ENCODE peak calls at places on chromosomes 3 and 15, in six cellular contexts. One of them, this sample, is unnamed.

GRCh38 chr15:64892850-64893403 is 18.8 kb upstream of the ANKDD1A start:
- DNase-seq in tibial artery: no peak
- DNase-seq in CD8-positive, alpha-beta T cell: peak
- DNase-seq in PC-9: no peak
- DNase-seq in coronary artery: no peak
- DNase-seq in neural progenitor cell: no peak
- DNase-seq in this sample: no peak

GRCh38 chr3:132135628-132136333 is 101.0 kb upstream of the CPNE4 start:
- DNase-seq in PC-9: peak
- DNase-seq in neural progenitor cell: peak
- DNase-seq in coronary artery: no peak
- DNase-seq in tibial artery: no peak
- DNase-seq in CD8-positive, alpha-beta T cell: no peak
- DNase-seq in this sample: peak

GRCh38 chr15:65066635-65067333 is 1.0 kb downstream of the RASL12 start:
- DNase-seq in PC-9: no peak
- DNase-seq in coronary artery: no peak
- DNase-seq in CD8-positive, alpha-beta T cell: no peak
- DNase-seq in tibial artery: peak
- DNase-seq in neural progenitor cell: peak
- DNase-seq in this sample: no peak

GRCh38 chr3:147361671-147362420 is 44.5 kb downstream of the ZIC4 start:
- DNase-seq in PC-9: no peak
- DNase-seq in CD8-positive, alpha-beta T cell: no peak
- DNase-seq in tibial artery: no peak
- DNase-seq in neural progenitor cell: peak
- DNase-seq in coronary artery: no peak
- DNase-seq in this sample: no peak

GRCh38 chr3:4994823-4995499 is 15.7 kb downstream of the BHLHE40 start:
- DNase-seq in tibial artery: peak
- DNase-seq in neural progenitor cell: no peak
- DNase-seq in coronary artery: peak
- DNase-seq in PC-9: peak
- DNase-seq in CD8-positive, alpha-beta T cell: no peak
- DNase-seq in this sample: peak

GRCh38 chr3:67605377-67605776 is 49.0 kb downstream of the SUCLG2 start:
- DNase-seq in coronary artery: no peak
- DNase-seq in tibial artery: no peak
- DNase-seq in CD8-positive, alpha-beta T cell: no peak
- DNase-seq in neural progenitor cell: no peak
- DNase-seq in PC-9: peak
- DNase-seq in this sample: peak

GRCh38 chr15:95174281-95174680 is 942.9 kb downstream of the MCTP2 start:
- DNase-seq in neural progenitor cell: peak
- DNase-seq in CD8-positive, alpha-beta T cell: no peak
- DNase-seq in tibial artery: peak
- DNase-seq in PC-9: no peak
- DNase-seq in coronary artery: no peak
- DNase-seq in this sample: no peak

GRCh38 chr15:25863067-25863967 is at the start of gene ATP10A:
- DNase-seq in neural progenitor cell: peak
- DNase-seq in PC-9: no peak
- DNase-seq in coronary artery: no peak
- DNase-seq in tibial artery: peak
- DNase-seq in CD8-positive, alpha-beta T cell: peak
- DNase-seq in this sample: no peak

GRCh38 chr3:37768107-37768809 is 93.4 kb upstream of the CTDSPL start:
- DNase-seq in tibial artery: no peak
- DNase-seq in PC-9: no peak
- DNase-seq in neural progenitor cell: no peak
- DNase-seq in coronary artery: no peak
- DNase-seq in CD8-positive, alpha-beta T cell: no peak
- DNase-seq in this sample: no peak

GRCh38 chr3:153284282-153284938 is 122.4 kb downstream of the RAP2B start:
- DNase-seq in CD8-positive, alpha-beta T cell: peak
- DNase-seq in neural progenitor cell: no peak
- DNase-seq in PC-9: peak
- DNase-seq in tibial artery: peak
- DNase-seq in coronary artery: no peak
- DNase-seq in this sample: peak

GRCh38 chr3:56970401-56971002 is 90.0 kb upstream of the SPATA12 start:
- DNase-seq in neural progenitor cell: no peak
- DNase-seq in PC-9: no peak
- DNase-seq in coronary artery: no peak
- DNase-seq in CD8-positive, alpha-beta T cell: no peak
- DNase-seq in tibial artery: no peak
- DNase-seq in this sample: no peak

GRCh38 chr3:73448761-73449290 is 175.9 kb downstream of the PDZRN3 start:
- DNase-seq in neural progenitor cell: no peak
- DNase-seq in PC-9: no peak
- DNase-seq in CD8-positive, alpha-beta T cell: no peak
- DNase-seq in coronary artery: no peak
- DNase-seq in tibial artery: no peak
- DNase-seq in this sample: no peak

GRCh38 chr15:66760358-66760967 is 58.4 kb downstream of the SMAD6 start:
- DNase-seq in coronary artery: no peak
- DNase-seq in neural progenitor cell: no peak
- DNase-seq in tibial artery: no peak
- DNase-seq in PC-9: no peak
- DNase-seq in CD8-positive, alpha-beta T cell: no peak
- DNase-seq in this sample: no peak

DNA sequence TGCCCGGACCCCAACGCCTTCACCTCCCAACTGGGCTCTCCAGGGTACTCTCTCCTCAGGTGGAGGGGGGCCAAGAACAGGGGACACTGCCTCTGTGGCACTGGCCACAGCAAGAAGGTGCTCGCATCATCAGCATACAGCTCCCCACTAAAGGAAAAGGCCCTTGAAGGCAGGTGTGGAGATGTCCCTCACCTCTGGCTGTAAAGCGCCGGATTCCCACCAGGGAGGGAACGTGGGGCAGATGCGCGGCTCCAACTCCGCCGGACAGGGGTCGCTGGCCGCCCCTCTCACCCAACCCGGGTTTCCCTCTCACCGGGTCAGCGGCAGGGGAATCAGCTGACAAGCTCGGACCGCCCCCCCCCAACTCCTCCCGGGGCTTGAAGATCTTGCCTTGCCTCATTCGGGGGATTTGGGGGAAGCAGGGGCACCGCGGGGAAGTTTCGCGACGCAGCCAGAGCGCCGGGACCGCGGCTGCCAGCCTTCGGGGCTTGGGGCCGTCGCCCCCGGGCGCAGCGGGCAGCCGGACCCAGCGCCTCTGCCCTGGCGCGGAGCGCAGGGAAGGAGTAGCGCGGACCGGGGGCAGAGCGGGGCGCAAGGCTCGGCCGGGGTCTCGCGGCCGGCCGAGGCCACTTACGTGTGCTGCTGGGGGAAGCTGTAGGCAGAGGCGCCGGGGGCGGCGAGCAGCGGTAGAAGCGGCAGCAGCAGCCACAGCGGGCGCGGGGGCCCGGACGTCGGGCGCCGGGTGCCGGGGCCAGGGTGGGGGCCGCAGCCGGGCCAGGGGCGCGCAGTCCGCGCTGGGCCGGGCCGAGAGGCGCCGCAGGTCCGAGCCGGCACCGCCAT is 630 bp downstream of the CACNA2D2 start:
- DNase-seq in coronary artery: no peak
- DNase-seq in tibial artery: no peak
- DNase-seq in neural progenitor cell: peak
- DNase-seq in CD8-positive, alpha-beta T cell: peak
- DNase-seq in PC-9: no peak
- DNase-seq in this sample: no peak
- TF ChIP-seq CTCF in coronary artery: no peak
- TF ChIP-seq CTCF in tibial artery: no peak
- TF ChIP-seq CTCF in neural progenitor cell: peak
- TF ChIP-seq CTCF in CD8-positive, alpha-beta T cell: no peak
- TF ChIP-seq CTCF in PC-9: no peak
- TF ChIP-seq CTCF in this sample: no peak

DNA sequence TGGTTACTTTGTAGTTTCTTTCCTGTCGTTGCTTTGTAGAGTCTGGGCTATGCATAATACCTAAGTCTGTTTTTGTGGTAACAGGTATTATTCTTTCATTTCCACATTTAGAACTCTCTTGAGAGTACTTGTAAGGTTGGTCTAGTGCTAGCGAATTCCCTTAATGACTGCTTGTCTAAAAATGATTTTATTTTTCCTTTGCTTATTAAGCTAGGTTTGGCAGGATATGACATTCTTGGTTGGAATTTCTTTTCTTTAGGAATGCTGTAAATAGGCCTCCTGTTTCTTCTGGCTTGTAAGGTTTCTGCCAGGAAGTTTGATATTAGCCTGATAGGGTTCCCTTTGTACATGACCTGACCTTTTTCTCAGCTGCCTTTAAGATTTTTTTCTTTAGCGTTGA is 70.1 kb upstream of the SGO1 start:
- DNase-seq in tibial artery: no peak
- DNase-seq in coronary artery: no peak
- DNase-seq in CD8-positive, alpha-beta T cell: no peak
- DNase-seq in neural progenitor cell: no peak
- DNase-seq in PC-9: no peak
- DNase-seq in this sample: no peak
- H3K27ac ChIP-seq in tibial artery: no peak
- H3K27ac ChIP-seq in coronary artery: no peak
- H3K27ac ChIP-seq in CD8-positive, alpha-beta T cell: no peak
- H3K27ac ChIP-seq in neural progenitor cell: no peak
- H3K27ac ChIP-seq in PC-9: no peak
- H3K27ac ChIP-seq in this sample: no peak

GRCh38 chr3:15948403-15948802 is 150.6 kb upstream of the ANKRD28 start:
- DNase-seq in PC-9: no peak
- DNase-seq in tibial artery: no peak
- DNase-seq in coronary artery: no peak
- DNase-seq in neural progenitor cell: no peak
- DNase-seq in CD8-positive, alpha-beta T cell: no peak
- DNase-seq in this sample: no peak

GRCh38 chr3:15952543-15953175 is 154.9 kb upstream of the ANKRD28 start:
- DNase-seq in PC-9: no peak
- DNase-seq in neural progenitor cell: no peak
- DNase-seq in coronary artery: no peak
- DNase-seq in CD8-positive, alpha-beta T cell: no peak
- DNase-seq in tibial artery: no peak
- DNase-seq in this sample: no peak

GRCh38 chr3:15955968-15956367 is 158.2 kb upstream of the ANKRD28 start:
- DNase-seq in tibial artery: no peak
- DNase-seq in coronary artery: no peak
- DNase-seq in neural progenitor cell: no peak
- DNase-seq in CD8-positive, alpha-beta T cell: no peak
- DNase-seq in PC-9: no peak
- DNase-seq in this sample: no peak

GRCh38 chr3:15958692-15959433 is 161.1 kb upstream of the ANKRD28 start:
- DNase-seq in tibial artery: no peak
- DNase-seq in neural progenitor cell: no peak
- DNase-seq in PC-9: no peak
- DNase-seq in CD8-positive, alpha-beta T cell: no peak
- DNase-seq in coronary artery: no peak
- DNase-seq in this sample: no peak

GRCh38 chr3:15953841-15954240 is 156.1 kb upstream of the ANKRD28 start:
- DNase-seq in CD8-positive, alpha-beta T cell: no peak
- DNase-seq in neural progenitor cell: no peak
- DNase-seq in PC-9: peak
- DNase-seq in coronary artery: no peak
- DNase-seq in tibial artery: no peak
- DNase-seq in this sample: no peak
- TF ChIP-seq CTCF in CD8-positive, alpha-beta T cell: no peak
- TF ChIP-seq CTCF in neural progenitor cell: no peak
- TF ChIP-seq CTCF in PC-9: no peak
- TF ChIP-seq CTCF in coronary artery: no peak
- TF ChIP-seq CTCF in tibial artery: no peak
- TF ChIP-seq CTCF in this sample: no peak

GRCh38 chr15:68510558-68510957 is 68.2 kb upstream of the CORO2B start:
- DNase-seq in tibial artery: no peak
- DNase-seq in PC-9: no peak
- DNase-seq in neural progenitor cell: no peak
- DNase-seq in CD8-positive, alpha-beta T cell: no peak
- DNase-seq in coronary artery: no peak
- DNase-seq in this sample: no peak
- H3K27ac ChIP-seq in tibial artery: no peak
- H3K27ac ChIP-seq in PC-9: no peak
- H3K27ac ChIP-seq in neural progenitor cell: no peak
- H3K27ac ChIP-seq in CD8-positive, alpha-beta T cell: no peak
- H3K27ac ChIP-seq in coronary artery: no peak
- H3K27ac ChIP-seq in this sample: no peak

DNA sequence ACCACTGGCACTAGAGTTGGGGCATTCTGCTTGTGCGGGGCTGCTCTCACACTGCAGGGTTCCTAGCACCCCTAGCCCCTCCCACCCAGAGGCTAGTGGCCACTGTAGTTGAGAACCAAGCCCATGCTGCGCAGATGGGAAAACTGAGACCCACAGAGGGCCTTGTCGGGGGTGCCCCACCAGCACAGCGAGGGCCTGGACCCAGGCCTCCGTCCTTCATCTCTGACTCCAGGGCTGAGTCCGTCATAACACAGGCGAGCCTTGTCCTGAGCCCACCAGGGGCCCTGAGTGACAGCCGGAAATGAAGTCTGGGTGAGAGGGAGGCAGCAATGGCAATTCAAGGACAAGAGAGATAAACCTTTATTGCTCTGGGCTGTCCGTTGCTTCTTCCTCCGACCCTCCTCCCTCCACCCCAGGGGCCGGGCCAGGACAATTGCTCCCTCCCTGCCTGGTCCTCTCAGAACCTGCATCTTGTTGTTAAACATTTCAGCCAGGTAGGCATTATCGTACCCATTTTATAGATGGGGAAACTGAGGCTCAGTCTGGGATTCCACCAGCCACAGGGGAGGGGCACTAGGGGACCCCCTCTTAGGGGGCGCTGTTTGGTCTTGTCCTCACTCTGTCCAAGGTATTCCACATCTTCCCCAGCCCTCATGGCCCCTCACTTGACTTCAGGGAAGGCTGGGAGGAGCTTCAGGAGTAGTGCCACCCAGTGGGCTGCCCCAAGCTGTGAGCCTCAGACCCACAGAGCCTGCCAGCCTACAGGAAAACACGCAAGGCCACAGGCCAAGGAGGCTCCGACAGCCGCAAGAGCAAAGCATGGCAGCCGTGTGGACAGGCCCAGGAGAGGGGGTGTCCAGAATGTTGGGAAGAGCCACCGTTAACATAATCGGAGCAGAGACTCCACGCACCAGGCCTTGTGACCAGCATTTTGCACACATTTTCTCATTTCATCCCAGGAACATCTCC is 4.4 kb upstream of the GRIP2 start:
- DNase-seq in tibial artery: no peak
- DNase-seq in coronary artery: no peak
- DNase-seq in PC-9: no peak
- DNase-seq in CD8-positive, alpha-beta T cell: no peak
- DNase-seq in neural progenitor cell: no peak
- DNase-seq in this sample: no peak
- TF ChIP-seq CTCF in tibial artery: no peak
- TF ChIP-seq CTCF in coronary artery: no peak
- TF ChIP-seq CTCF in PC-9: no peak
- TF ChIP-seq CTCF in CD8-positive, alpha-beta T cell: no peak
- TF ChIP-seq CTCF in neural progenitor cell: no peak
- TF ChIP-seq CTCF in this sample: no peak

DNA sequence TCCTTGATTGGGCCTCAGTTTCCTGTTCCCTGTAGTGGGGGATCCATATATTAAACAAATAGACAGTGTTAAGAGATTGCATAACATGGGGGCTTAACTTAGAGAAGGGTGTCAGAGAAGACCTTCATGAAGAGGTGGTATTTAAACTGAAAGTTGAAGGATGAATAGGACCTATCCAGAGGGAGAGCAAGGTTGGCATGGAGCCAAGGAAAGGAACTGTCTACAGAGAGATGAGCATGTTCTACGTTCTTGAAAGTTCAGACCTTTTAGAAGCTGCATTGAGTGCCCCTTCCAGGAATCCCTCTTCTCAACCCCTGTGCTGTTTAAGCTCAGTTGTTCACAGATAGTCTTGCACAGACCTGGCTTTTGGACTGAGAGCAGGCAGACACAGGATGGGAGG is 2.4 kb downstream of the HTD2 start:
- DNase-seq in PC-9: no peak
- DNase-seq in neural progenitor cell: no peak
- DNase-seq in CD8-positive, alpha-beta T cell: no peak
- DNase-seq in tibial artery: no peak
- DNase-seq in coronary artery: no peak
- DNase-seq in this sample: no peak
- H3K27ac ChIP-seq in PC-9: no peak
- H3K27ac ChIP-seq in neural progenitor cell: no peak
- H3K27ac ChIP-seq in CD8-positive, alpha-beta T cell: no peak
- H3K27ac ChIP-seq in tibial artery: no peak
- H3K27ac ChIP-seq in coronary artery: no peak
- H3K27ac ChIP-seq in this sample: no peak